ENCODE peak calls at places on chromosomes 12 and 14, in ten cellular contexts. J, I, O, W, E, L, F, S, V and H are unnamed samples.

GRCh38 chr14:23569443-23570151 is 2.0 kb upstream of the AP1G2 start:
- DNase-seq in J (no peak), I (no peak), O (peak), W (peak), E (peak), L (no peak), F (no peak), S (peak), V (no peak), H (no peak)

GRCh38 chr12:41223600-41223999 is 35.5 kb downstream of the PDZRN4 start:
- DNase-seq in J (no peak), I (no peak), O (no peak), W (no peak), E (no peak), L (no peak), F (no peak), S (no peak), V (no peak), H (no peak)

GRCh38 chr14:68405959-68406358 is 386.9 kb downstream of the ZFP36L1 start:
- DNase-seq in J (no peak), I (no peak), O (no peak), W (no peak), E (no peak), L (no peak), F (no peak), S (no peak), V (no peak), H (no peak)

GRCh38 chr14:80146941-80147340 is 64.4 kb downstream of the DIO2 start:
- DNase-seq in J (no peak), I (no peak), O (no peak), W (no peak), E (no peak), L (no peak), F (no peak), S (no peak), V (no peak), H (no peak)

GRCh38 chr12:67811437-67812361 is 163.2 kb downstream of the DYRK2 start:
- DNase-seq in J (no peak), I (no peak), O (no peak), W (no peak), E (no peak), L (no peak), F (no peak), S (no peak), V (no peak), H (no peak)

GRCh38 chr12:28998662-28999120 is 150.4 kb upstream of the FAR2 start:
- DNase-seq in J (no peak), I (no peak), O (no peak), W (no peak), E (peak), L (no peak), F (no peak), S (no peak), V (no peak), H (no peak)

GRCh38 chr14:51607677-51608076 is 44.0 kb upstream of the FRMD6 start:
- DNase-seq in J (no peak), I (no peak), O (no peak), W (no peak), E (no peak), L (no peak), F (no peak), S (no peak), V (no peak), H (no peak)

GRCh38 chr12:95607642-95608041 is 56.4 kb upstream of the USP44 start:
- DNase-seq in J (no peak), I (no peak), O (no peak), W (no peak), E (peak), L (no peak), F (no peak), S (no peak), V (no peak), H (no peak)

GRCh38 chr12:68971404-68971803 is 38.4 kb upstream of the CPM start:
- DNase-seq in J (no peak), I (no peak), O (no peak), W (no peak), E (no peak), L (no peak), F (no peak), S (no peak), V (no peak), H (no peak)

GRCh38 chr12:131589231-131589902 is 121.5 kb upstream of the SFSWAP start:
- DNase-seq in J (no peak), I (no peak), O (no peak), W (no peak), E (no peak), L (no peak), F (no peak), S (no peak), V (no peak), H (no peak)

GRCh38 chr12:9047105-9047504 is 57.8 kb downstream of the KLRG1 start:
- DNase-seq in J (no peak), I (no peak), O (no peak), W (no peak), E (no peak), L (no peak), F (no peak), S (no peak), V (no peak), H (no peak)

GRCh38 chr12:92539966-92540791 is 162.6 kb upstream of the PLEKHG7 start:
- DNase-seq in J (no peak), I (no peak), O (no peak), W (peak), E (no peak), L (no peak), F (no peak), S (no peak), V (no peak), H (peak)

GRCh38 chr12:25972783-25973182 is 14.3 kb downstream of the RASSF8 start:
- DNase-seq in J (no peak), I (no peak), O (no peak), W (no peak), E (no peak), L (no peak), F (no peak), S (no peak), V (no peak), H (no peak)

GRCh38 chr12:76696186-76696585 is 67.7 kb upstream of the ZDHHC17 start:
- DNase-seq in J (no peak), I (no peak), O (no peak), W (no peak), E (no peak), L (no peak), F (no peak), S (no peak), V (no peak), H (no peak)

GRCh38 chr12:57519758-57520007 is 631 bp downstream of the DDIT3 start:
- DNase-seq in J (no peak), I (no peak), O (no peak), W (no peak), E (no peak), L (peak), F (no peak), S (peak), V (no peak), H (no peak)

GRCh38 chr14:101030586-101030985 is 127.1 kb upstream of the RTL1 start:
- DNase-seq in J (no peak), I (no peak), O (no peak), W (peak), E (no peak), L (no peak), F (no peak), S (no peak), V (no peak), H (peak)

GRCh38 chr12:108635201-108635996 is 1.7 kb upstream of the SELPLG start:
- DNase-seq in J (peak), I (no peak), O (no peak), W (no peak), E (no peak), L (no peak), F (no peak), S (no peak), V (peak), H (peak)

GRCh38 chr12:77943466-77943865 is 112.8 kb downstream of the NAV3 start:
- DNase-seq in J (no peak), I (peak), O (peak), W (no peak), E (no peak), L (no peak), F (no peak), S (no peak), V (no peak), H (no peak)

GRCh38 chr12:70733385-70733784 is 96.2 kb upstream of the PTPRB start:
- DNase-seq in J (no peak), I (peak), O (peak), W (no peak), E (peak), L (no peak), F (no peak), S (no peak), V (peak), H (no peak)

GRCh38 chr12:41802803-41803202 is 341.9 kb downstream of the GXYLT1 start:
- DNase-seq in J (no peak), I (no peak), O (no peak), W (no peak), E (no peak), L (no peak), F (no peak), S (no peak), V (no peak), H (no peak)

GRCh38 chr14:99754141-99755067 is 38.8 kb upstream of the EML1 start:
- DNase-seq in J (no peak), I (no peak), O (no peak), W (peak), E (no peak), L (no peak), F (no peak), S (no peak), V (no peak), H (no peak)

GRCh38 chr14:99750746-99751450 is 42.3 kb upstream of the EML1 start:
- DNase-seq in J (no peak), I (no peak), O (no peak), W (no peak), E (no peak), L (no peak), F (no peak), S (no peak), V (no peak), H (no peak)

GRCh38 chr14:99751539-99752485 is 41.4 kb upstream of the EML1 start:
- DNase-seq in J (no peak), I (no peak), O (no peak), W (no peak), E (no peak), L (no peak), F (no peak), S (no peak), V (no peak), H (no peak)

GRCh38 chr14:99753225-99754140 is 39.7 kb upstream of the EML1 start:
- DNase-seq in J (no peak), I (no peak), O (no peak), W (no peak), E (no peak), L (no peak), F (no peak), S (no peak), V (no peak), H (no peak)

GRCh38 chr14:99752486-99753121 is 40.6 kb upstream of the EML1 start:
- DNase-seq in J (no peak), I (no peak), O (no peak), W (no peak), E (no peak), L (no peak), F (no peak), S (no peak), V (no peak), H (no peak)
- TF ChIP-seq POLR2A in J (no peak), I (no peak), O (no peak), W (no peak), E (no peak), L (no peak), F (no peak), S (no peak), V (no peak), H (no peak)

GRCh38 chr14:33612184-33612479 is 338.7 kb downstream of the EGLN3 start:
- DNase-seq in J (no peak), I (no peak), O (no peak), W (no peak), E (no peak), L (no peak), F (no peak), S (no peak), V (no peak), H (no peak)

GRCh38 chr14:33618361-33619095 is 332.3 kb downstream of the EGLN3 start:
- DNase-seq in J (no peak), I (no peak), O (no peak), W (no peak), E (no peak), L (no peak), F (no peak), S (no peak), V (no peak), H (no peak)

GRCh38 chr14:33611405-33612183 is 339.3 kb downstream of the EGLN3 start:
- DNase-seq in J (no peak), I (no peak), O (no peak), W (no peak), E (no peak), L (no peak), F (no peak), S (no peak), V (no peak), H (no peak)

GRCh38 chr14:33617154-33617553 is 333.7 kb downstream of the EGLN3 start:
- DNase-seq in J (no peak), I (no peak), O (no peak), W (no peak), E (no peak), L (no peak), F (no peak), S (no peak), V (no peak), H (no peak)
- TF ChIP-seq POLR2AphosphoS5 in J (no peak), I (no peak), O (no peak), W (no peak), E (no peak), L (no peak), F (no peak), S (no peak), V (no peak), H (no peak)

DNA sequence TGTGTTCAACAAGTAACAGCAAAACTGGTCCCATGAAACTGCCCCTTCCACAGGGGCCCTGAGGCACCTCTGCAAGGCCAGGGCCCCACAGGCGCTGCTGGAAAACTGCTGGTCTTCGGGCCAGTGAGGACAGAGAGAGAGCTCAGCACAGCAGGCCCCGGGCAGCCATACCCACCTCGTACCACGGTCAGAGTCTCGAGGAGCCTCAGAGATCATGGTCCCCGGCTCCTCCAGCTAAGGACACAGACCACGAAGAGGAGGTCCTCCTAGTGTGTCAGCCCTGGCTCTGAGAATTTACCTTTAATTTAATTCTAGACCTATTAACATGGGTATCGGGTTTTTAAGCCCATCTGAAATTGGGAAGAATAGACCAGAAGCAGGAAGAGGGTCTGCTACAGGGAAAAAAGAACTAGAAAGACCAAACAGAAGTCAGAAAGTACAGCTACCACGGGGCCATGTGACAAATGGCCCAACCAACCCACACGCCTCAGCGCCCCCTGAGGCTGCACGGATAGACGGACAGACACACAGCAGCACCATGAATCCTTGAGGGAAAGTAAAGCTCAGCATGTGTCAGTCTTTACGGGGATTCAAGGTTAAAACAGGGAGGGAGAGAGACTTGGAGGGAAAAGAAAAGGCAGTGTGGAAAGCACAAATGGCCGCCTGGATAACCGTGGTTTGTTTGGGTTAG is 22.9 kb downstream of the ANKRD9 start:
- DNase-seq in J (no peak), I (no peak), O (no peak), W (peak), E (no peak), L (no peak), F (no peak), S (no peak), V (no peak), H (peak)
- H3K27ac ChIP-seq in J (no peak), I (no peak), O (no peak), W (no peak), E (no peak), L (no peak), F (no peak), S (peak), V (no peak), H (no peak)

GRCh38 chr14:61662437-61663311 is 32.6 kb upstream of the HIF1A start:
- DNase-seq in J (peak), I (no peak), O (peak), W (no peak), E (peak), L (no peak), F (peak), S (no peak), V (peak), H (no peak)
- TF ChIP-seq POLR2A in J (no peak), I (no peak), O (no peak), W (no peak), E (no peak), L (no peak), F (no peak), S (no peak), V (peak), H (no peak)

GRCh38 chr12:10211975-10212622 is 578 bp upstream of the GABARAPL1 start:
- DNase-seq in J (peak), I (peak), O (peak), W (peak), E (peak), L (peak), F (peak), S (peak), V (no peak), H (peak)
- TF ChIP-seq POLR2AphosphoS5 in J (peak), I (peak), O (peak), W (peak), E (peak), L (peak), F (peak), S (peak), V (no peak), H (peak)

GRCh38 chr12:53486730-53487487 is 12.3 kb downstream of the MAP3K12 start:
- DNase-seq in J (no peak), I (no peak), O (no peak), W (peak), E (no peak), L (no peak), F (no peak), S (no peak), V (no peak), H (no peak)

GRCh38 chr12:53492830-53493609 is 6.2 kb downstream of the MAP3K12 start:
- DNase-seq in J (peak), I (peak), O (peak), W (peak), E (peak), L (no peak), F (peak), S (peak), V (peak), H (peak)

GRCh38 chr12:53485955-53486729 is 13.1 kb downstream of the MAP3K12 start:
- DNase-seq in J (no peak), I (no peak), O (no peak), W (peak), E (no peak), L (no peak), F (no peak), S (no peak), V (no peak), H (no peak)

GRCh38 chr12:53492188-53492587 is 7.1 kb downstream of the MAP3K12 start:
- DNase-seq in J (no peak), I (no peak), O (no peak), W (peak), E (no peak), L (no peak), F (no peak), S (no peak), V (no peak), H (no peak)

GRCh38 chr12:53489242-53489915 is 9.9 kb downstream of the MAP3K12 start:
- DNase-seq in J (no peak), I (no peak), O (no peak), W (peak), E (no peak), L (no peak), F (no peak), S (no peak), V (no peak), H (no peak)
- H3K27ac ChIP-seq in J (no peak), I (no peak), O (no peak), W (no peak), E (no peak), L (no peak), F (no peak), S (no peak), V (no peak), H (no peak)

DNA sequence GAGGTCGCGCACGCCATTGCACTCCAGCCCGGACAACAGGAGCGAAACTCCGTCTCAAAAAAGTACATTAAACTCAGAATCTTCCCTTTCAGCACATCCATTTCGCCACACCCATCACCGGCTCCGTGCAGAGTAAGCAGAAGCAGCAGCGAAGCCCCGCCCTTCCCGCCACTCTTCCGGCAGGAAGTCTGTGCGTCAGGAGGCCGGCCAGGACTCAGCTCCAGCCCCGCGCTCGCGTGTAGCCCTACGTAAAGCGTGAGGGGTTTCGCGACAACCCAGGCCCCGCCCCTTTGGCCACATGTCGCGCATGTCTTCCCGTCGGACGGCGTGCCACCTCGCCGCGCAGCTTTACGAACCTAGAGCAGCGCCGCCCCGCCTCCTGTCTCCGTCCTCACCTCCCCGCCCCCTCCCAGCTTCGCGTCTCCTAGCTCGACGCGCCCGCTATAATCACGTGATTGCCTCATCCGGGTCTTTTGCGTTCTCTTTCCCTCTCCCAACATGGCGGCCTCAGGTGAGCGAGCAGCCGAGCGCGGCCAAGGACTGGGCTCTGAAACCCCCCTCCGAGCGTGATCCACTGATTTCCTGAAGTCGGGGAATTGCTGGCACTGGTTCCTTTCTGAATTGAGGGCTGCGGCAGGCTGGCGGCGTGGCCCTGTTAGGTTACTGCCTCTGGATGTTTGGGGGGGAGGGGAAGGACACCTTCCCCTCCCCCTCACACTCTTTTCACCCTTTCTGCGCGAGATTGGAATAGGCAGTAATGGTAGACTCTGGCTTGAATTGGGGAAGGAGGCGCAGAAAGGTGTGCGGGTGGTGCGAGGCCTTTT is at the start of gene EIF4B:
- DNase-seq in J (peak), I (peak), O (peak), W (peak), E (peak), L (peak), F (peak), S (peak), V (peak), H (peak)
- TF ChIP-seq POLR2A in J (peak), I (peak), O (peak), W (peak), E (peak), L (peak), F (no peak), S (peak), V (peak), H (no peak)

DNA sequence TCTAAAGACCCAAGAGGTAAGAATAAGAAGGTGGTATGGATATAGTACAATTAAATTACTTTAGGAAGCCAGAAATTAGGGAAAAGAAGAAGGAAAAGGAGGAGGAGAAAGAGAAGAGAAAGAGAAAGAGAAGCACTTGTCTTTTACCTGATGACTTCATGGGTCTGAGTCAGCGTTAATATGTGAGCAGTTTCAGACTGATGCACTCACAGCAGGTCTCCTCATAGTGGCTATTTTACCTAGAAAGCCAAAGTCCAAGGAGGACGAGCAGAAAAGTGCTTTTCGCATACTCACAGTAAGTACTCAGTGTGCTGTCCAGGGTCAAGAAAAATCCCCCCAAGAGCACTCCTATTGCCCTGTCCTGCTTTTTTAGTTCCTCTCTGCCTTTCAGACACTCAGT is 222.1 kb downstream of the C12orf42 start:
- DNase-seq in J (no peak), I (no peak), O (no peak), W (no peak), E (no peak), L (no peak), F (no peak), S (no peak), V (no peak), H (no peak)
- TF ChIP-seq POLR2AphosphoS5 in J (no peak), I (no peak), O (no peak), W (no peak), E (no peak), L (no peak), F (no peak), S (no peak), V (no peak), H (no peak)

DNA sequence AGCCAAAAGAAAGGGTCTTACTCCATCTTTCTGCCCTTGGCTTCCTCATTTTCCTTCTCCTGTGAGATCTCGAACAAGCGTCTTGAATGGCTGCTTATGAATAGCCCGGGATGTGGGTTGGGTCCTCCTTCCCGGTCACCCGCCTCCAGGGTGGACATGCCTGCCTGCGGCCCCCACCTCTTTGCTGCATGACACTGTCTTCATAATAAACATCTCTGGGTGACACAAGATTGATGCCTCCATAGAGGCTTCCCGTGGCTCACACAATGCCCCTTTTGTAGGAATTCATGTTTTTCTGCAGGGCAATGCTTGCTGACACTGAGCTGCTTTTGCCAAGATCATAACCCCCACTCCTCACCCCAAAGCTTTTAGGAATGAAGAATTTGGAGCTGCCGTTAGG is 125.9 kb downstream of the ZNF664 start:
- DNase-seq in J (no peak), I (no peak), O (no peak), W (no peak), E (no peak), L (no peak), F (no peak), S (no peak), V (no peak), H (no peak)
- H3K27ac ChIP-seq in J (no peak), I (no peak), O (no peak), W (peak), E (no peak), L (no peak), F (no peak), S (no peak), V (no peak), H (no peak)